ENCODE peak calls at places on chromosomes 6 and 20, in four cellular contexts. Z is HepG2, O is GM12878, Y is K562. U is an unnamed sample.

GRCh38 chr6:154954352-154954751 is 40.8 kb upstream of the TIAM2 start:
- DNase-seq in Y (no peak), O (no peak), Z (no peak), U (no peak)

GRCh38 chr6:164108869-164109769 is 694.6 kb downstream of the QKI start:
- DNase-seq in Y (no peak), Z (no peak), O (no peak), U (no peak)

GRCh38 chr20:25865715-25866656 is 169.3 kb upstream of the ZNF337 start:
- DNase-seq in Y (peak), Z (peak), O (no peak), U (no peak)

GRCh38 chr20:57657537-57658446 is 37.6 kb upstream of the ZBP1 start:
- DNase-seq in Z (peak), Y (no peak), O (no peak), U (no peak)

GRCh38 chr6:136889271-136890193 is 32.6 kb upstream of the SLC35D3 start:
- DNase-seq in Y (no peak), O (no peak), Z (peak), U (no peak)

GRCh38 chr6:163288915-163289314 is 125.6 kb upstream of the QKI start:
- DNase-seq in Y (no peak), O (no peak), Z (no peak), U (no peak)

GRCh38 chr6:17341117-17341805 is 52.1 kb upstream of the CAP2 start:
- DNase-seq in O (no peak), Y (no peak), Z (no peak), U (no peak)

GRCh38 chr6:227074-227782 is 65.1 kb upstream of the DUSP22 start:
- DNase-seq in O (peak), Y (no peak), Z (no peak), U (no peak)

GRCh38 chr6:22880686-22881433 is 311.5 kb downstream of the HDGFL1 start:
- DNase-seq in O (no peak), Y (no peak), Z (peak), U (no peak)

GRCh38 chr6:117616971-117617765 is 14.9 kb upstream of the GOPC start:
- DNase-seq in O (no peak), Y (no peak), Z (no peak), U (no peak)

GRCh38 chr20:35871311-35871771 is 83.0 kb downstream of the SCAND1 start:
- DNase-seq in Z (no peak), Y (no peak), O (no peak), U (no peak)

GRCh38 chr6:95083506-95083905 is 493.8 kb upstream of the MANEA start:
- DNase-seq in Y (no peak), Z (no peak), O (no peak), U (no peak)

GRCh38 chr6:130937942-130938604 is 110.9 kb downstream of the SMLR1 start:
- DNase-seq in O (no peak), Y (no peak), Z (peak), U (no peak)

GRCh38 chr20:32674362-32674789 is 635 bp upstream of the C20orf203 start:
- DNase-seq in O (no peak), Z (peak), Y (peak), U (peak)

GRCh38 chr6:125432968-125433367 is 131.2 kb upstream of the HDDC2 start:
- DNase-seq in O (no peak), Z (no peak), Y (no peak), U (no peak)

GRCh38 chr6:56714982-56715456 is 72.3 kb upstream of the DST start:
- DNase-seq in Z (peak), Y (no peak), O (no peak), U (no peak)

GRCh38 chr20:53582574-53583351 is 10.9 kb downstream of the ZNF217 start:
- DNase-seq in O (no peak), Y (no peak), Z (peak), U (no peak)

GRCh38 chr6:135163440-135163738 is 17.7 kb upstream of the MYB start:
- DNase-seq in Y (no peak), Z (no peak), O (peak), U (no peak)

GRCh38 chr20:17499041-17499440 is 32.1 kb downstream of the BFSP1 start:
- DNase-seq in Y (no peak), O (no peak), Z (no peak), U (no peak)

GRCh38 chr6:119791746-119792145 is 442.2 kb upstream of the MAN1A1 start:
- DNase-seq in O (no peak), Y (no peak), Z (no peak), U (no peak)

GRCh38 chr6:47733879-47734558 is 35.6 kb downstream of the ADGRF4 start:
- DNase-seq in Y (no peak), O (peak), Z (peak), U (no peak)

GRCh38 chr6:130466052-130466743 is 100.4 kb downstream of the TMEM200A start:
- DNase-seq in Y (no peak), O (no peak), Z (no peak), U (no peak)

DNA sequence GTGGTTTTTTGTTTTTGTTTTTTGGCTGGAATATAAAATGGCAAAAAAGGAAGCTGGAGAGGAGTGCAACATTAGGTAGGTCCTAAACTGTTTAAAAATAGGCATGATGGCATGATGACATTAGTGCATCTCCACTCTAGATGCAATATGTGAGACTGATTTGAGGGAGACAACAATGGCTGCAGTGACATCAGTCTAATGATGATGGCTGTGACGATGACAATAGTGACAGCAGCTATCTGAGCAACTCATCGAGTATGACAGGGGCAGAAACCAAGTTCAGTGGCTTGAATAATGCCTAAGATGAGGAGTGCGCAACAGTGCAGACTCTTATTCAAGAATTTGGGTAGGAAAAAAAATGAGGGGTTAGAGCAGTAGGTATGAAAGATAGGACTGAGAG is 82.0 kb downstream of the HS3ST5 start:
- DNase-seq in Z (no peak), O (no peak), Y (no peak), U (no peak)
- TF ChIP-seq FOXK2 in Z (no peak), O (no peak), Y (no peak), U (no peak)

GRCh38 chr20:61628480-61628879 is 376.4 kb downstream of the CDH4 start:
- DNase-seq in Z (no peak), O (no peak), Y (no peak), U (no peak)

GRCh38 chr20:61627791-61628415 is 375.8 kb downstream of the CDH4 start:
- DNase-seq in Z (no peak), O (no peak), Y (no peak), U (no peak)

GRCh38 chr20:61630240-61630650 is 378.2 kb downstream of the CDH4 start:
- DNase-seq in O (no peak), Z (no peak), Y (no peak), U (no peak)

GRCh38 chr20:61629361-61630239 is 377.5 kb downstream of the CDH4 start:
- DNase-seq in Y (no peak), O (no peak), Z (no peak), U (no peak)

DNA sequence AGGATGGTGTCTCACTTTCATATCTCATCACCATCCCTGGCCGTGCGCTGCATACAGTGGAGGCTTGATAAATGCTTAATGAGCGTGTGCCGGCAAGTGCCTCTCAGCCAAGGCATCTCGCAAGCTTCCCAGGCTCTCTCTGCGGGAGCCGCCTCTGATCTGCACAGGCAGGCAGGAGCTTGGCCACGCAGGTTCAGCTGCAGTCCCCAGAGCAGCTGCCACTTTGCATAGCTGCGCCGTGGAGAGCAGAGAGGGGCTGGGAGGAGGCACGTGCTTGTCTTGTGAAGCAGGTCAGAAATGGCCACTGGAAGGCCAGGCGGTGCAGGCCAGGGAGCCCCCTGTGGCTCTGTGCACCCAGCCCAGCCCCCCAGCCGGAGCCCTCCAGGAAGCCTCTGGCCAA is 376.8 kb downstream of the CDH4 start:
- DNase-seq in Z (no peak), Y (no peak), O (no peak), U (no peak)
- TF ChIP-seq SP1 in Z (no peak), Y (no peak), O (no peak), U (no peak)

DNA sequence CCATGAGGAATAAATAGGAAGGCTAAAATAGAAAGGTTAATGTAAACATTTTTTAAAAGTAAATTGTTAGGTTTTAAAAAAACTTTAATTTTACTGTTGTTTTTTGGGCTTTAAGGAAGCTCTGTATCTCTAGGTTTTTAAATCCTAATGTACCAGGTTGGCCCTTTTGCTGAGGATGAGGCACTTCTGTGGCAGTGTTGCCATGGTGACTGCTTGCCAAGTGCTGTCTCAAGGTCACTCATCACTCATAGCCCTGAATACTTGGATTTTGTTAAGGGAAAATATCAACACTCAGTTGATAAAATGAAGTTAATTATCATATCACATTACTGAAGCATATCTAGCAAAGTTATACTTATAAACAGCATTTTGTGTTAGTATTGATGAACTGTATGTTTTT is 50.2 kb downstream of the NCOA3 start:
- DNase-seq in Z (peak), Y (no peak), O (no peak), U (no peak)
- TF ChIP-seq FOXK2 in Z (no peak), Y (no peak), O (no peak), U (no peak)

GRCh38 chr6:110930795-110931194 is 27.7 kb upstream of the GTF3C6 start:
- DNase-seq in O (no peak), Y (no peak), Z (peak), U (no peak)
- TF ChIP-seq SP1 in O (no peak), Y (no peak), Z (no peak), U (no peak)

GRCh38 chr6:2968600-2969135 is 2.7 kb downstream of the SERPINB6 start:
- DNase-seq in Y (no peak), Z (no peak), O (no peak), U (no peak)
- TF ChIP-seq FOXK2 in Y (no peak), Z (no peak), O (no peak), U (no peak)

U was measured in HEK293T.